ENCODE peak calls at places on chromosomes 6 and 20, in seven cellular contexts. G, I, A, W, P, F and B are unnamed samples.

GRCh38 chr20:44532248-44532980 is 10.5 kb upstream of the SERINC3 start:
- DNase-seq in G (no peak), I (no peak), A (no peak), W (no peak), P (no peak), F (no peak), B (no peak)

GRCh38 chr20:16363832-16364687 is 209.2 kb downstream of the KIF16B start:
- DNase-seq in G (no peak), I (no peak), A (no peak), W (no peak), P (no peak), F (no peak), B (no peak)

GRCh38 chr20:35796556-35796955 is 24.7 kb downstream of the PHF20 start:
- DNase-seq in G (no peak), I (no peak), A (no peak), W (no peak), P (no peak), F (no peak), B (no peak)

GRCh38 chr6:30481213-30481964 is 7.9 kb upstream of the HLA-E start:
- DNase-seq in G (no peak), I (no peak), A (no peak), W (no peak), P (no peak), F (no peak), B (no peak)

GRCh38 chr6:89148016-89148750 is 2.3 kb downstream of the PM20D2 start:
- DNase-seq in G (no peak), I (no peak), A (no peak), W (peak; percentile 43), P (no peak), F (no peak), B (no peak)

GRCh38 chr6:29813809-29814208 is 13.8 kb upstream of the HLA-G start:
- DNase-seq in G (peak; percentile 86), I (no peak), A (no peak), W (no peak), P (no peak), F (peak; percentile 4), B (peak; percentile 17)

GRCh38 chr6:46211917-46212316 is 41.1 kb upstream of the ENPP5 start:
- DNase-seq in G (no peak), I (no peak), A (no peak), W (no peak), P (no peak), F (no peak), B (no peak)

GRCh38 chr6:136812174-136812573 is 10.2 kb upstream of the PEX7 start:
- DNase-seq in G (no peak), I (no peak), A (no peak), W (no peak), P (no peak), F (peak; percentile 7), B (no peak)

GRCh38 chr20:21325296-21325695 is 22.2 kb downstream of the XRN2 start:
- DNase-seq in G (no peak), I (no peak), A (no peak), W (no peak), P (peak; percentile 37), F (peak; percentile 34), B (no peak)

GRCh38 chr20:3420211-3420707 is 12.8 kb upstream of the DNAAF9 start:
- DNase-seq in G (peak; percentile 93), I (peak; percentile 63), A (peak; percentile 28), W (peak; percentile 86), P (peak; percentile 47), F (peak; percentile 82), B (no peak)

GRCh38 chr6:26183581-26184408 is 96.6 kb downstream of the HFE start:
- DNase-seq in G (peak; percentile 85), I (peak; percentile 74), A (peak; percentile 78), W (peak; percentile 83), P (peak; percentile 94), F (peak; percentile 93), B (no peak)

GRCh38 chr6:107320126-107320525 is 139.2 kb downstream of the PDSS2 start:
- DNase-seq in G (peak; percentile 32), I (no peak), A (no peak), W (no peak), P (no peak), F (no peak), B (no peak)

GRCh38 chr20:15406072-15406471 is 1068.7 kb upstream of the FLRT3 start:
- DNase-seq in G (peak; percentile 12), I (no peak), A (no peak), W (no peak), P (no peak), F (no peak), B (no peak)

GRCh38 chr6:164286021-164286420 is 871.5 kb downstream of the QKI start:
- DNase-seq in G (no peak), I (no peak), A (no peak), W (no peak), P (no peak), F (peak; percentile 4), B (no peak)

GRCh38 chr20:39885975-39886649 is 802.9 kb downstream of the MAFB start:
- DNase-seq in G (peak; percentile 61), I (peak; percentile 76), A (peak; percentile 54), W (peak; percentile 86), P (peak; percentile 37), F (peak; percentile 95), B (peak; percentile 68)

GRCh38 chr6:20918868-20919267 is 384.6 kb downstream of the CDKAL1 start:
- DNase-seq in G (no peak), I (no peak), A (no peak), W (no peak), P (no peak), F (peak; percentile 23), B (no peak)

GRCh38 chr6:106563614-106564013 is 65.7 kb downstream of the RTN4IP1 start:
- DNase-seq in G (no peak), I (no peak), A (no peak), W (no peak), P (no peak), F (no peak), B (no peak)

GRCh38 chr6:53679446-53679933 is 13.9 kb upstream of the KLHL31 start:
- DNase-seq in G (peak; percentile 37), I (peak; percentile 31), A (no peak), W (peak; percentile 12), P (peak; percentile 40), F (peak; percentile 80), B (peak; percentile 39)

GRCh38 chr20:8953300-8953699 is 115.6 kb upstream of the PLCB4 start:
- DNase-seq in G (no peak), I (no peak), A (no peak), W (no peak), P (no peak), F (no peak), B (no peak)

GRCh38 chr20:16803965-16804792 is 56.0 kb downstream of the OTOR start:
- DNase-seq in G (peak; percentile 28), I (peak; percentile 50), A (peak; percentile 39), W (peak; percentile 86), P (peak; percentile 45), F (peak; percentile 71), B (peak; percentile 29)

GRCh38 chr6:132483779-132484679 is 28.9 kb downstream of the STX7 start:
- DNase-seq in G (peak; percentile 39), I (peak; percentile 44), A (peak; percentile 49), W (peak; percentile 76), P (peak; percentile 59), F (peak; percentile 82), B (peak; percentile 84)

GRCh38 chr20:54204063-54204462 is 3.8 kb upstream of the PFDN4 start:
- DNase-seq in G (no peak), I (no peak), A (no peak), W (no peak), P (no peak), F (no peak), B (no peak)

GRCh38 chr6:139368661-139369060 is 5.8 kb downstream of the CITED2 start:
- DNase-seq in G (no peak), I (no peak), A (no peak), W (peak; percentile 49), P (no peak), F (no peak), B (no peak)
- H3K4me3 ChIP-seq in G (no peak overlapping the region), I (no peak overlapping the region), A (no peak overlapping the region), W (peak overlapping the region; percentile 87), P (no peak overlapping the region), F (no peak overlapping the region), B (no peak overlapping the region)

DNA sequence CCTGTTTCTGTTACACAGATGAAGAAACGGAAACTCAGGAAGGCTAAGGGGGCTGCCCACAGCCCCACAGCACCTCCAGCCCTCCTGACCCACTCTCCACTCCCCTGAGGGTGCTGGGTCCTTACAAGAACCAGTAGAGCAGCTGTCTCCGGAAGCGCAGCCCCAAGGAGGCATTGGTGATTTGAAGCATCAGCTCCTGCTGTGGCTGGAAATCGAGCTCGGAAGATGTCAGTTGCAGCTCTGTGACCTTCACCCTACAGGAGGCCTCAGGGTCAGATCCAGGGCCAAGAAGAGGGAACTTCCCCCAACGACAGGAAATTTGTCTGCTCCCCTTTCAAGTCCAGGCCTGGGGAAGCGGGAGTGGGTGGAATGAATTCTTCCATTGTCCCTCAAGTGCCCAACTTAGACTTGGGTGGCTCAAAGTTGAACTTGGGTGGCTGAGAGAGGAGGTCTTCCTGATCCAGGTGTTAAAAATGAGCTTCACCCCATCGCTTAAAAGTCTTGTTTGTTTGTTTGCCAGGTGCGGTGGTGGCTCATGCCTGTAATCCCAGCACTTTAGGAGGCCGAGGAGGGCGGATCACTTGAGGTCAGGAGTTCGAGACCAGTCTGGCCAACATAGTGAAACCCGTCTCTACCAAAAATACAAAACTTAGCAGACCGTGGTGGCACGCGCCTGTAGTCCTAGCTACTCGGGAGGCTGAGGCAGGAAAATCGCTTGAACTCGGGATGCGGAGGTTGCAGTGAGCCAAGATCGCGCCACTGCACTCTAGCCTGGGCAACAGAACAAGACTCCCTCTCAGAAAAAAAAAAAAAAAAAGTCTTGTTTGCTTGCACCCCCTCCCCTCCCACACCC is 1.9 kb downstream of the PLTP start:
- DNase-seq in G (no peak), I (no peak), A (no peak), W (no peak), P (no peak), F (no peak), B (no peak)
- H3K4me3 ChIP-seq in G (no peak overlapping the region), I (no peak overlapping the region), A (no peak overlapping the region), W (peak overlapping the region; percentile 63), P (no peak overlapping the region), F (peak overlapping the region; percentile 47), B (no peak overlapping the region)

GRCh38 chr6:48213076-48213788 is 102.2 kb upstream of the PTCHD4 start:
- DNase-seq in G (peak; percentile 48), I (no peak), A (no peak), W (no peak), P (peak; percentile 18), F (no peak), B (no peak)
- H3K4me3 ChIP-seq in G (no peak overlapping the region), I (no peak overlapping the region), A (no peak overlapping the region), W (no peak overlapping the region), P (no peak overlapping the region), F (no peak overlapping the region), B (no peak overlapping the region)

GRCh38 chr6:52020961-52021570 is 66.3 kb downstream of the PKHD1 start:
- DNase-seq in G (peak; percentile 10), I (no peak), A (no peak), W (peak; percentile 55), P (peak; percentile 33), F (peak; percentile 53), B (peak; percentile 60)

GRCh38 chr6:52022675-52023074 is 64.7 kb downstream of the PKHD1 start:
- DNase-seq in G (no peak), I (no peak), A (no peak), W (no peak), P (no peak), F (no peak), B (peak; percentile 24)

GRCh38 chr6:52027699-52028098 is 59.7 kb downstream of the PKHD1 start:
- DNase-seq in G (no peak), I (no peak), A (no peak), W (peak; percentile 35), P (no peak), F (no peak), B (no peak)

GRCh38 chr6:52019851-52020250 is 67.6 kb downstream of the PKHD1 start:
- DNase-seq in G (no peak), I (no peak), A (no peak), W (no peak), P (peak; percentile 23), F (no peak), B (no peak)

GRCh38 chr6:52024451-52025068 is 62.9 kb downstream of the PKHD1 start:
- DNase-seq in G (no peak), I (no peak), A (no peak), W (no peak), P (no peak), F (no peak), B (no peak)
- H3K4me3 ChIP-seq in G (no peak overlapping the region), I (no peak overlapping the region), A (no peak overlapping the region), W (no peak overlapping the region), P (no peak overlapping the region), F (no peak overlapping the region), B (no peak overlapping the region)